ENCODE peak calls at places on chromosomes 4 and X, in five cellular contexts. One of them, this sample, is unnamed.

GRCh38 chr4:69649629-69650028 is 3.4 kb downstream of the UGT2A1 start:
- DNase-seq in MM.1S: no peak
- DNase-seq in heart left ventricle: no peak
- DNase-seq in left ventricle myocardium inferior: no peak
- DNase-seq in NB4: no peak
- DNase-seq in this sample: no peak

GRCh38 chrX:11016728-11017127 is 94.4 kb upstream of the HCCS start:
- DNase-seq in MM.1S: no peak
- DNase-seq in heart left ventricle: no peak
- DNase-seq in left ventricle myocardium inferior: no peak
- DNase-seq in NB4: no peak
- DNase-seq in this sample: no peak

GRCh38 chr4:110586137-110586850 is 36.6 kb downstream of the PITX2 start:
- DNase-seq in MM.1S: peak
- DNase-seq in heart left ventricle: no peak
- DNase-seq in left ventricle myocardium inferior: no peak
- DNase-seq in NB4: peak
- DNase-seq in this sample: peak

GRCh38 chr4:6987566-6987920 is 55.6 kb upstream of the TADA2B start:
- DNase-seq in MM.1S: peak
- DNase-seq in heart left ventricle: no peak
- DNase-seq in left ventricle myocardium inferior: no peak
- DNase-seq in NB4: no peak
- DNase-seq in this sample: no peak

GRCh38 chr4:112061418-112061817 is 83.8 kb upstream of the FAM241A start:
- DNase-seq in MM.1S: no peak
- DNase-seq in heart left ventricle: no peak
- DNase-seq in left ventricle myocardium inferior: no peak
- DNase-seq in NB4: no peak
- DNase-seq in this sample: no peak

GRCh38 chr4:133152801-133153526 is 3.9 kb downstream of the PCDH10 start:
- DNase-seq in MM.1S: no peak
- DNase-seq in heart left ventricle: no peak
- DNase-seq in left ventricle myocardium inferior: no peak
- DNase-seq in NB4: no peak
- DNase-seq in this sample: no peak

GRCh38 chr4:105088110-105088879 is 58.4 kb upstream of the TET2 start:
- DNase-seq in MM.1S: no peak
- DNase-seq in heart left ventricle: no peak
- DNase-seq in left ventricle myocardium inferior: no peak
- DNase-seq in NB4: peak
- DNase-seq in this sample: no peak

GRCh38 chr4:108155373-108155772 is 13.4 kb downstream of the LEF1 start:
- DNase-seq in MM.1S: no peak
- DNase-seq in heart left ventricle: no peak
- DNase-seq in left ventricle myocardium inferior: no peak
- DNase-seq in NB4: peak
- DNase-seq in this sample: peak

GRCh38 chrX:44432641-44433040 is 89.2 kb upstream of the EFHC2 start:
- DNase-seq in MM.1S: no peak
- DNase-seq in heart left ventricle: no peak
- DNase-seq in left ventricle myocardium inferior: no peak
- DNase-seq in NB4: no peak
- DNase-seq in this sample: peak

GRCh38 chr4:181147421-181147951 is 1095.7 kb upstream of the TENM3 start:
- DNase-seq in MM.1S: no peak
- DNase-seq in heart left ventricle: no peak
- DNase-seq in left ventricle myocardium inferior: no peak
- DNase-seq in NB4: no peak
- DNase-seq in this sample: no peak

GRCh38 chr4:122293374-122294365 is 85.1 kb upstream of the ADAD1 start:
- DNase-seq in MM.1S: no peak
- DNase-seq in heart left ventricle: peak
- DNase-seq in left ventricle myocardium inferior: no peak
- DNase-seq in NB4: no peak
- DNase-seq in this sample: no peak

GRCh38 chr4:187276786-187277408 is 553.2 kb upstream of the FAT1 start:
- DNase-seq in MM.1S: peak
- DNase-seq in heart left ventricle: no peak
- DNase-seq in left ventricle myocardium inferior: no peak
- DNase-seq in NB4: no peak
- DNase-seq in this sample: no peak

GRCh38 chr4:185672151-185672550 is 136.8 kb upstream of the PDLIM3 start:
- DNase-seq in MM.1S: no peak
- DNase-seq in heart left ventricle: no peak
- DNase-seq in left ventricle myocardium inferior: no peak
- DNase-seq in NB4: no peak
- DNase-seq in this sample: no peak

GRCh38 chrX:10015711-10016515 is 48.8 kb downstream of the CLDN34 start:
- DNase-seq in MM.1S: peak
- DNase-seq in heart left ventricle: peak
- DNase-seq in left ventricle myocardium inferior: peak
- DNase-seq in NB4: no peak
- DNase-seq in this sample: peak

GRCh38 chr4:98343640-98344039 is 82.5 kb downstream of the RAP1GDS1 start:
- DNase-seq in MM.1S: no peak
- DNase-seq in heart left ventricle: no peak
- DNase-seq in left ventricle myocardium inferior: no peak
- DNase-seq in NB4: no peak
- DNase-seq in this sample: no peak

GRCh38 chrX:151004085-151004484 is 20.9 kb downstream of the HMGB3 start:
- DNase-seq in MM.1S: no peak
- DNase-seq in heart left ventricle: no peak
- DNase-seq in left ventricle myocardium inferior: no peak
- DNase-seq in NB4: peak
- DNase-seq in this sample: no peak
- TF ChIP-seq CTCF in MM.1S: no peak
- TF ChIP-seq CTCF in heart left ventricle: no peak
- TF ChIP-seq CTCF in left ventricle myocardium inferior: peak
- TF ChIP-seq CTCF in NB4: no peak
- TF ChIP-seq CTCF in this sample: peak

DNA sequence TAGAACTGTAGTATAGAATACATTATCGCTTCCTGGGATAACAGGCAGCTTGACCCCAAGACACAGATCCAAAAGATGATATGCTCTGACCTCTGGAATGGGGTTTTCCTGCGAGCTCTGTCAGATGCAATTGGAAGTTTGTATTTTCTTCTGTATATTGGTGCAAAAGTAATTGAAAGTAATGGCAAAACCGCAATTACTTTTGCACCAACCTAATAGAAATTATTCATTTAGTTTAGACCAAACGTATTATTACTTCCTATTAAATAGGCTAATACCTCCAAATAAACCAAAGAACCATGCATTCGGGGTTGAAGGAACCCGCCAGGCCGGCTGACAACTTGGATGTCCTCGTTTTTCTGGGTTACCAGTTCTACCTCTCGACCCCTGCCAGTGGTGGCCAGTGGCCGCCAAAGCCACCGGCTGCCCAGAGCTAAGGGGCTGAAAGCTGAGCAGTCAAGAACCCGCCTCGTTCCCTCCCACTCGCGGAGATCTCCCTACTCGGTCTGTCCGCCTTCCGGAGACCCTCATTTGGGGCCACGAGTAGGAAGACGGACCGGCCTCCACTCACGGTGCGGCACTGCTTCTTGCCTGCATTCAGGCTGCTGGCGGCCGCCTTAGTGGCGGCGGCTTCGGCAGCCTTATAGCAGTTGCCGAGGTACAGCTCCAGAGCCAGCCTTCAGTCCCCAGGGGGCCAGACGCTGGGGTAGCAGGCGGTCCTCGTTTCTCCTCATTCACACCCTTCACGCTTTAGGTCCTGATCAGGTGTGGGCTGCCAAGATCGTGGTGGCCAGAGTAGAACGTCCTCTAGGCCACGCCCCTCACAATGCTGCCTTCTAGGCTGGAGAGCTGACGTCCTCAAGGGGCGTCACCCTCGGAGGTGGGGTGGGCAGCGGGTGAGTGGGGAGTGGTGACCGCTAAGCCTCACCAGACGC is 121.9 kb downstream of the RBMX2 start:
- DNase-seq in MM.1S: no peak
- DNase-seq in heart left ventricle: peak
- DNase-seq in left ventricle myocardium inferior: peak
- DNase-seq in NB4: peak
- DNase-seq in this sample: no peak
- H3K4me3 ChIP-seq in MM.1S: no peak
- H3K4me3 ChIP-seq in heart left ventricle: peak
- H3K4me3 ChIP-seq in left ventricle myocardium inferior: peak
- H3K4me3 ChIP-seq in NB4: no peak
- H3K4me3 ChIP-seq in this sample: no peak

GRCh38 chr4:75724066-75724866 is at the start of gene USO1:
- DNase-seq in MM.1S: peak
- DNase-seq in heart left ventricle: peak
- DNase-seq in left ventricle myocardium inferior: peak
- DNase-seq in NB4: peak
- DNase-seq in this sample: peak
- TF ChIP-seq CTCF in MM.1S: peak
- TF ChIP-seq CTCF in heart left ventricle: peak
- TF ChIP-seq CTCF in left ventricle myocardium inferior: peak
- TF ChIP-seq CTCF in NB4: peak
- TF ChIP-seq CTCF in this sample: peak

GRCh38 chr4:128285085-128286023 is 2.3 kb downstream of the PGRMC2 start:
- DNase-seq in MM.1S: no peak
- DNase-seq in heart left ventricle: no peak
- DNase-seq in left ventricle myocardium inferior: no peak
- DNase-seq in NB4: no peak
- DNase-seq in this sample: no peak
- H3K4me3 ChIP-seq in MM.1S: peak
- H3K4me3 ChIP-seq in heart left ventricle: peak
- H3K4me3 ChIP-seq in left ventricle myocardium inferior: peak
- H3K4me3 ChIP-seq in NB4: peak
- H3K4me3 ChIP-seq in this sample: peak

GRCh38 chr4:15883611-15884243 is 54.8 kb downstream of the FGFBP1 start:
- DNase-seq in MM.1S: no peak
- DNase-seq in heart left ventricle: no peak
- DNase-seq in left ventricle myocardium inferior: no peak
- DNase-seq in NB4: no peak
- DNase-seq in this sample: no peak

GRCh38 chr4:15885422-15885821 is 53.1 kb downstream of the FGFBP1 start:
- DNase-seq in MM.1S: no peak
- DNase-seq in heart left ventricle: no peak
- DNase-seq in left ventricle myocardium inferior: no peak
- DNase-seq in NB4: no peak
- DNase-seq in this sample: no peak

GRCh38 chr4:15878011-15878410 is 60.5 kb downstream of the FGFBP1 start:
- DNase-seq in MM.1S: no peak
- DNase-seq in heart left ventricle: no peak
- DNase-seq in left ventricle myocardium inferior: no peak
- DNase-seq in NB4: peak
- DNase-seq in this sample: no peak

GRCh38 chr4:15888515-15888914 is 50.0 kb downstream of the FGFBP1 start:
- DNase-seq in MM.1S: no peak
- DNase-seq in heart left ventricle: no peak
- DNase-seq in left ventricle myocardium inferior: no peak
- DNase-seq in NB4: peak
- DNase-seq in this sample: no peak

DNA sequence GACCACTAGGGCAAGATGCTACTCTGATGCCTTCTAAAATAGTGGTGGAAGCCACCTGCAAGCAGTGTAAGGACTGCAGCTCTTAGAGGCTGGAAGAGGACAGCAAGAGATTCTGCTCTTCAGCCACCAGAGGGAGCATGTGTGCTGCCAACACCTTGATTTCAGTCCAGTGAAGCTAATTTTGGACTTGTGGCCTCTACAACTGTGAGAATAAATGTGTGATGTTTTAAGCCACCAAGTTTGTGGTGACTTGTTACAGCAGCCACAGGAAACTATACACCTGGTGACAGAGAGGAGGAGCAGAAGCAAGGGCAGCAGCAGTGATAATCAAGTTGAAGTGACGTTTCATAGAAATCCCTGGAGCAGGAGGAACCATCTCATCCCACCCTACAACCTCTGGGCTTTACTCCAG is 55.9 kb downstream of the FGFBP1 start:
- DNase-seq in MM.1S: peak
- DNase-seq in heart left ventricle: no peak
- DNase-seq in left ventricle myocardium inferior: no peak
- DNase-seq in NB4: peak
- DNase-seq in this sample: peak
- TF ChIP-seq CTCF in MM.1S: peak
- TF ChIP-seq CTCF in heart left ventricle: peak
- TF ChIP-seq CTCF in left ventricle myocardium inferior: peak
- TF ChIP-seq CTCF in NB4: peak
- TF ChIP-seq CTCF in this sample: peak

GRCh38 chrX:134619838-134620237 is 38.4 kb downstream of the PLAC1 start:
- DNase-seq in MM.1S: no peak
- DNase-seq in heart left ventricle: no peak
- DNase-seq in left ventricle myocardium inferior: no peak
- DNase-seq in NB4: no peak
- DNase-seq in this sample: no peak

GRCh38 chrX:134623293-134624045 is 34.8 kb downstream of the PLAC1 start:
- DNase-seq in MM.1S: no peak
- DNase-seq in heart left ventricle: no peak
- DNase-seq in left ventricle myocardium inferior: no peak
- DNase-seq in NB4: no peak
- DNase-seq in this sample: no peak

GRCh38 chrX:134622813-134623185 is 35.5 kb downstream of the PLAC1 start:
- DNase-seq in MM.1S: no peak
- DNase-seq in heart left ventricle: no peak
- DNase-seq in left ventricle myocardium inferior: no peak
- DNase-seq in NB4: no peak
- DNase-seq in this sample: no peak

GRCh38 chrX:134624046-134624430 is 34.2 kb downstream of the PLAC1 start:
- DNase-seq in MM.1S: no peak
- DNase-seq in heart left ventricle: no peak
- DNase-seq in left ventricle myocardium inferior: no peak
- DNase-seq in NB4: no peak
- DNase-seq in this sample: no peak

DNA sequence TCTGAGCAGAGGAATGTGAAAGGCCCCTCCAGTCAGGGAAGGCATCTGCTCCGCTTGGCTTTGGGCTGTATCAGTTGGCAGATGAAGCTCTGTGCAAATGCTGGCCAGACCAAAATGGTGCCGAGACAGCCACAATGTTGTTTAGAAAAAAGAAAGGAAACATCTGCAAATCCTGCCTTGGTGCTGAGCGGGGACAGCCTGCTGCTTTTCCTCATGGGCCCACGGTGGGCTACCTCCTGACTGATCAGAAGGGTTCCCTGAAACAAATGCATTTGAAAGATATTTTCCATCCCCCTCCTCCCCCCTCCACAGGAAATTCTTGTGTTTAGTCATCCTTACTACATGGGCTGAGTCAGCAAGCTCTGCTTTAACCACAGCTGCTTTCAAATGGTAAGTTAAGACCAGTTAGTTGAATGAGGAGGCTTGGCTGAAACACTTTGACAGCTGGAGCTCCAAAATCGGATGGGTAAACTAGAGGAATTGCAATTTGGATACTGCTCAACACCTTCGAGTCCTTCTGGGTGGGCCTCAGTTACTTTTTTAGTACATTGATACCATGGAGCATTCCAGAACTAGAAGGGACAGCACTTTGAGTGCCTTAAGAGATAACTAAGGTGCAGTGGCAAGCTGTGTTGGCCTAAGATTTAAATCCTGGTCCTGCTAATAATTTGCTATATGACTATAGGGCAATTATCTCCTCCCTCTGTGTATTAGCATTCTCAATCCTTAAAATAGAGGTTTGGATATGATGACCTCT is 36.0 kb downstream of the PLAC1 start:
- DNase-seq in MM.1S: peak
- DNase-seq in heart left ventricle: no peak
- DNase-seq in left ventricle myocardium inferior: no peak
- DNase-seq in NB4: peak
- DNase-seq in this sample: peak
- H3K4me3 ChIP-seq in MM.1S: peak
- H3K4me3 ChIP-seq in heart left ventricle: no peak
- H3K4me3 ChIP-seq in left ventricle myocardium inferior: no peak
- H3K4me3 ChIP-seq in NB4: no peak
- H3K4me3 ChIP-seq in this sample: no peak

This sample was measured in GM12865.